ENCODE peak calls at places on chromosomes 5 and 9, in five cellular contexts. One of them, this sample, is unnamed.

GRCh38 chr9:116953271-116953670 is 266.2 kb downstream of the TRIM32 start:
- DNase-seq in mesendoderm: no peak
- DNase-seq in effector CD4-positive, alpha-beta T cell: no peak
- DNase-seq in stimulated activated CD8-positive, alpha-beta memory T cell treated with anti-CD3 and anti-CD28 coated beads, Interleukin-4, amount 100 ng/mL, for 48 hours: no peak
- DNase-seq in SK-N-DZ: no peak
- DNase-seq in this sample: no peak

GRCh38 chr5:147310059-147310704 is 75.4 kb downstream of the STK32A start:
- DNase-seq in mesendoderm: peak; percentile 33
- DNase-seq in SK-N-DZ: no peak
- DNase-seq in stimulated activated CD8-positive, alpha-beta memory T cell treated with anti-CD3 and anti-CD28 coated beads, Interleukin-4, amount 100 ng/mL, for 48 hours: no peak
- DNase-seq in effector CD4-positive, alpha-beta T cell: no peak
- DNase-seq in this sample: no peak

GRCh38 chr9:91795500-91796241 is 154.4 kb downstream of the ROR2 start:
- DNase-seq in effector CD4-positive, alpha-beta T cell: no peak
- DNase-seq in SK-N-DZ: no peak
- DNase-seq in stimulated activated CD8-positive, alpha-beta memory T cell treated with anti-CD3 and anti-CD28 coated beads, Interleukin-4, amount 100 ng/mL, for 48 hours: no peak
- DNase-seq in mesendoderm: no peak
- DNase-seq in this sample: no peak

GRCh38 chr5:62315376-62316049 is 9.5 kb downstream of the KIF2A start:
- DNase-seq in stimulated activated CD8-positive, alpha-beta memory T cell treated with anti-CD3 and anti-CD28 coated beads, Interleukin-4, amount 100 ng/mL, for 48 hours: no peak
- DNase-seq in SK-N-DZ: no peak
- DNase-seq in mesendoderm: peak; percentile 90
- DNase-seq in effector CD4-positive, alpha-beta T cell: no peak
- DNase-seq in this sample: no peak

GRCh38 chr9:133716564-133717112 is 21.5 kb downstream of the SARDH start:
- DNase-seq in SK-N-DZ: no peak
- DNase-seq in effector CD4-positive, alpha-beta T cell: no peak
- DNase-seq in mesendoderm: no peak
- DNase-seq in stimulated activated CD8-positive, alpha-beta memory T cell treated with anti-CD3 and anti-CD28 coated beads, Interleukin-4, amount 100 ng/mL, for 48 hours: no peak
- DNase-seq in this sample: no peak

GRCh38 chr5:142178651-142179050 is 70.1 kb downstream of the NDFIP1 start:
- DNase-seq in mesendoderm: no peak
- DNase-seq in effector CD4-positive, alpha-beta T cell: no peak
- DNase-seq in SK-N-DZ: no peak
- DNase-seq in stimulated activated CD8-positive, alpha-beta memory T cell treated with anti-CD3 and anti-CD28 coated beads, Interleukin-4, amount 100 ng/mL, for 48 hours: no peak
- DNase-seq in this sample: no peak

GRCh38 chr9:119811030-119811429 is 441.8 kb upstream of the BRINP1 start:
- DNase-seq in SK-N-DZ: no peak
- DNase-seq in mesendoderm: peak; percentile 16
- DNase-seq in stimulated activated CD8-positive, alpha-beta memory T cell treated with anti-CD3 and anti-CD28 coated beads, Interleukin-4, amount 100 ng/mL, for 48 hours: no peak
- DNase-seq in effector CD4-positive, alpha-beta T cell: no peak
- DNase-seq in this sample: no peak

GRCh38 chr9:138067594-138068367 is 190.2 kb downstream of the CACNA1B start:
- DNase-seq in mesendoderm: no peak
- DNase-seq in effector CD4-positive, alpha-beta T cell: no peak
- DNase-seq in stimulated activated CD8-positive, alpha-beta memory T cell treated with anti-CD3 and anti-CD28 coated beads, Interleukin-4, amount 100 ng/mL, for 48 hours: peak; percentile 6
- DNase-seq in SK-N-DZ: no peak
- DNase-seq in this sample: no peak

GRCh38 chr9:128190516-128191405 is 611 bp downstream of the CIZ1 start:
- DNase-seq in mesendoderm: no peak
- DNase-seq in stimulated activated CD8-positive, alpha-beta memory T cell treated with anti-CD3 and anti-CD28 coated beads, Interleukin-4, amount 100 ng/mL, for 48 hours: no peak
- DNase-seq in effector CD4-positive, alpha-beta T cell: no peak
- DNase-seq in SK-N-DZ: no peak
- DNase-seq in this sample: no peak

GRCh38 chr9:91714020-91714721 is 235.9 kb downstream of the ROR2 start:
- DNase-seq in SK-N-DZ: no peak
- DNase-seq in stimulated activated CD8-positive, alpha-beta memory T cell treated with anti-CD3 and anti-CD28 coated beads, Interleukin-4, amount 100 ng/mL, for 48 hours: peak; percentile 57
- DNase-seq in effector CD4-positive, alpha-beta T cell: no peak
- DNase-seq in mesendoderm: peak; percentile 90
- DNase-seq in this sample: peak; percentile 44

GRCh38 chr9:14313951-14314423 is at the start of gene NFIB:
- DNase-seq in mesendoderm: peak; percentile 86
- DNase-seq in effector CD4-positive, alpha-beta T cell: no peak
- DNase-seq in SK-N-DZ: peak; percentile 53
- DNase-seq in stimulated activated CD8-positive, alpha-beta memory T cell treated with anti-CD3 and anti-CD28 coated beads, Interleukin-4, amount 100 ng/mL, for 48 hours: peak; percentile 31
- DNase-seq in this sample: peak; percentile 15

GRCh38 chr5:102069974-102070373 is 226.1 kb downstream of the SLCO4C1 start:
- DNase-seq in mesendoderm: no peak
- DNase-seq in stimulated activated CD8-positive, alpha-beta memory T cell treated with anti-CD3 and anti-CD28 coated beads, Interleukin-4, amount 100 ng/mL, for 48 hours: no peak
- DNase-seq in SK-N-DZ: no peak
- DNase-seq in effector CD4-positive, alpha-beta T cell: no peak
- DNase-seq in this sample: no peak

GRCh38 chr9:69745716-69746538 is 13.9 kb downstream of the PTAR1 start:
- DNase-seq in SK-N-DZ: peak; percentile 14
- DNase-seq in mesendoderm: peak; percentile 59
- DNase-seq in effector CD4-positive, alpha-beta T cell: no peak
- DNase-seq in stimulated activated CD8-positive, alpha-beta memory T cell treated with anti-CD3 and anti-CD28 coated beads, Interleukin-4, amount 100 ng/mL, for 48 hours: no peak
- DNase-seq in this sample: no peak

GRCh38 chr9:131960311-131960710 is 119.4 kb downstream of the MED27 start:
- DNase-seq in stimulated activated CD8-positive, alpha-beta memory T cell treated with anti-CD3 and anti-CD28 coated beads, Interleukin-4, amount 100 ng/mL, for 48 hours: no peak
- DNase-seq in effector CD4-positive, alpha-beta T cell: no peak
- DNase-seq in mesendoderm: no peak
- DNase-seq in SK-N-DZ: no peak
- DNase-seq in this sample: no peak

GRCh38 chr9:17531642-17532254 is 47.1 kb upstream of the SH3GL2 start:
- DNase-seq in effector CD4-positive, alpha-beta T cell: no peak
- DNase-seq in SK-N-DZ: peak; percentile 32
- DNase-seq in mesendoderm: peak; percentile 51
- DNase-seq in stimulated activated CD8-positive, alpha-beta memory T cell treated with anti-CD3 and anti-CD28 coated beads, Interleukin-4, amount 100 ng/mL, for 48 hours: peak; percentile 47
- DNase-seq in this sample: peak; percentile 42

GRCh38 chr9:92631452-92632211 is 38.3 kb downstream of the IPPK start:
- DNase-seq in stimulated activated CD8-positive, alpha-beta memory T cell treated with anti-CD3 and anti-CD28 coated beads, Interleukin-4, amount 100 ng/mL, for 48 hours: peak; percentile 42
- DNase-seq in SK-N-DZ: no peak
- DNase-seq in mesendoderm: no peak
- DNase-seq in effector CD4-positive, alpha-beta T cell: no peak
- DNase-seq in this sample: no peak

GRCh38 chr5:136033848-136034247 is 5.1 kb downstream of the TGFBI start:
- DNase-seq in stimulated activated CD8-positive, alpha-beta memory T cell treated with anti-CD3 and anti-CD28 coated beads, Interleukin-4, amount 100 ng/mL, for 48 hours: no peak
- DNase-seq in SK-N-DZ: no peak
- DNase-seq in effector CD4-positive, alpha-beta T cell: no peak
- DNase-seq in mesendoderm: no peak
- DNase-seq in this sample: no peak

GRCh38 chr9:20405086-20405485 is 217.2 kb downstream of the MLLT3 start:
- DNase-seq in effector CD4-positive, alpha-beta T cell: no peak
- DNase-seq in mesendoderm: no peak
- DNase-seq in SK-N-DZ: no peak
- DNase-seq in stimulated activated CD8-positive, alpha-beta memory T cell treated with anti-CD3 and anti-CD28 coated beads, Interleukin-4, amount 100 ng/mL, for 48 hours: no peak
- DNase-seq in this sample: no peak

GRCh38 chr5:113232667-113233066 is 202.1 kb downstream of the TSSK1B start:
- DNase-seq in effector CD4-positive, alpha-beta T cell: no peak
- DNase-seq in stimulated activated CD8-positive, alpha-beta memory T cell treated with anti-CD3 and anti-CD28 coated beads, Interleukin-4, amount 100 ng/mL, for 48 hours: no peak
- DNase-seq in SK-N-DZ: no peak
- DNase-seq in mesendoderm: no peak
- DNase-seq in this sample: no peak

This sample was measured in MM.1S.